ENCODE peak calls at places on chromosomes 4 and X, in seven cellular contexts. D, C, R, V, K, Q and Y are unnamed samples.

GRCh38 chr4:30716158-30716557 is 4.0 kb upstream of the PCDH7 start:
- DNase-seq in V (peak), D (peak), K (no peak), C (no peak), Q (no peak), R (no peak), Y (no peak)

GRCh38 chr4:110184791-110185155 is 13.6 kb downstream of the ELOVL6 start:
- DNase-seq in D (no peak), R (no peak), V (no peak), K (no peak), C (no peak), Q (no peak), Y (no peak)

GRCh38 chrX:83508006-83508405 is at the start of gene POU3F4:
- DNase-seq in R (no peak), V (no peak), D (no peak), C (no peak), K (no peak), Q (no peak), Y (no peak)

GRCh38 chr4:184046148-184046547 is 141.0 kb downstream of the STOX2 start:
- DNase-seq in V (no peak), R (no peak), K (no peak), Q (no peak), D (no peak), C (no peak), Y (no peak)

GRCh38 chr4:185626798-185627197 is 91.5 kb upstream of the PDLIM3 start:
- DNase-seq in K (no peak), C (no peak), Q (no peak), D (no peak), R (no peak), V (no peak), Y (no peak)

GRCh38 chr4:33386761-33387160 is 2666.6 kb downstream of the PCDH7 start:
- DNase-seq in R (no peak), K (no peak), Q (no peak), V (no peak), D (no peak), C (no peak), Y (no peak)

GRCh38 chrX:137051978-137052640 is 18.3 kb upstream of the GPR101 start:
- DNase-seq in D (peak), Q (peak), V (peak), K (peak), R (peak), C (peak), Y (peak)

GRCh38 chr4:6374575-6374974 is 97.8 kb downstream of the PPP2R2C start:
- DNase-seq in K (no peak), C (no peak), Q (peak), R (no peak), D (no peak), V (no peak), Y (no peak)

GRCh38 chr4:125975861-125976397 is 661.2 kb downstream of the FAT4 start:
- DNase-seq in D (no peak), K (no peak), Q (no peak), V (no peak), R (no peak), C (no peak), Y (no peak)

GRCh38 chr4:103372002-103372558 is 173.9 kb upstream of the CENPE start:
- DNase-seq in R (no peak), C (no peak), V (no peak), K (no peak), D (no peak), Q (no peak), Y (no peak)

GRCh38 chr4:183747931-183748664 is 89.0 kb downstream of the TRAPPC11 start:
- DNase-seq in C (no peak), K (no peak), D (no peak), V (no peak), R (no peak), Q (no peak), Y (no peak)

GRCh38 chr4:92522371-92522770 is 218.6 kb downstream of the GRID2 start:
- DNase-seq in K (no peak), R (no peak), V (no peak), D (no peak), C (no peak), Q (no peak), Y (no peak)

GRCh38 chr4:158824425-158825274 is 55.8 kb downstream of the FNIP2 start:
- DNase-seq in D (no peak), K (no peak), C (no peak), R (no peak), Q (no peak), V (no peak), Y (no peak)

GRCh38 chr4:89299153-89299789 is 8.3 kb downstream of the GPRIN3 start:
- DNase-seq in R (no peak), V (no peak), D (no peak), K (no peak), Q (no peak), C (no peak), Y (no peak)

GRCh38 chr4:183287309-183287659 is 32.8 kb downstream of the CLDN22 start:
- DNase-seq in Q (no peak), D (no peak), R (no peak), C (no peak), V (no peak), K (no peak), Y (no peak)

GRCh38 chrX:38929966-38930421 is 128.7 kb downstream of the MID1IP1 start:
- DNase-seq in R (no peak), Q (no peak), K (no peak), C (no peak), D (no peak), V (no peak), Y (no peak)

GRCh38 chr4:17165256-17165655 is 266.8 kb upstream of the LDB2 start:
- DNase-seq in D (no peak), V (no peak), R (no peak), Q (no peak), C (no peak), K (no peak), Y (no peak)

GRCh38 chr4:69813628-69814027 is 46.3 kb downstream of the SULT1E1 start:
- DNase-seq in C (no peak), R (no peak), V (no peak), D (no peak), Q (no peak), K (no peak), Y (no peak)

GRCh38 chr4:47270226-47270888 is 193.1 kb downstream of the COMMD8 start:
- DNase-seq in K (no peak), Q (no peak), V (no peak), D (peak), R (no peak), C (no peak), Y (no peak)

GRCh38 chr4:110458494-110459266 is 17.3 kb upstream of the ENPEP start:
- DNase-seq in R (no peak), C (no peak), V (no peak), Q (no peak), D (no peak), K (no peak), Y (no peak)

GRCh38 chr4:76764251-76764650 is 133.7 kb downstream of the SOWAHB start:
- DNase-seq in D (no peak), Q (no peak), R (no peak), V (no peak), K (no peak), C (no peak), Y (no peak)

GRCh38 chr4:155433636-155434360 is 57.0 kb upstream of the MAP9 start:
- DNase-seq in D (no peak), V (no peak), K (no peak), Q (no peak), R (no peak), C (no peak), Y (no peak)

GRCh38 chr4:121454251-121454979 is 73.6 kb upstream of the QRFPR start:
- DNase-seq in R (no peak), D (no peak), C (no peak), Q (no peak), K (no peak), V (no peak), Y (no peak)

GRCh38 chr4:8010618-8011017 is 71.0 kb upstream of the AFAP1 start:
- DNase-seq in V (peak), C (no peak), R (no peak), D (peak), K (no peak), Q (peak), Y (no peak)

GRCh38 chr4:41620594-41621256 is 82.8 kb downstream of the LIMCH1 start:
- DNase-seq in C (no peak), D (no peak), V (peak), K (no peak), R (no peak), Q (no peak), Y (no peak)

GRCh38 chr4:53586121-53586816 is 5.0 kb downstream of the LNX1 start:
- DNase-seq in V (no peak), R (no peak), K (no peak), D (no peak), Q (no peak), C (no peak), Y (no peak)

GRCh38 chrX:49209434-49210251 is 9.7 kb upstream of the SYP start:
- DNase-seq in K (no peak), R (no peak), Q (no peak), C (no peak), V (no peak), D (no peak), Y (no peak)

GRCh38 chr4:41748074-41748787 is at the start of gene PHOX2B:
- DNase-seq in V (no peak), C (no peak), R (no peak), D (no peak), K (no peak), Q (no peak), Y (no peak)

GRCh38 chrX:103236296-103236695 is 18.7 kb downstream of the TCEAL8 start:
- DNase-seq in Q (no peak), R (no peak), C (no peak), K (no peak), V (no peak), D (no peak), Y (no peak)

GRCh38 chrX:49999048-49999447 is 76.7 kb downstream of the CLCN5 start:
- DNase-seq in C (no peak), Q (no peak), K (no peak), R (no peak), D (no peak), V (no peak), Y (no peak)

GRCh38 chr4:99382745-99383360 is 30.3 kb upstream of the ADH1C start:
- DNase-seq in D (no peak), K (no peak), C (no peak), V (no peak), R (no peak), Q (no peak), Y (no peak)

GRCh38 chr4:178306565-178306964 is 864.3 kb upstream of the AGA start:
- DNase-seq in V (no peak), C (no peak), R (no peak), D (no peak), Q (no peak), K (no peak), Y (no peak)